ENCODE peak calls at places on chromosomes 5 and 9, in eight cellular contexts. One of them, this sample, is unnamed.

GRCh38 chr5:33713087-33713486 is 178.7 kb downstream of the ADAMTS12 start:
- DNase-seq in transverse colon: no peak
- DNase-seq in sigmoid colon: no peak
- DNase-seq in H1: no peak
- DNase-seq in stomach: no peak
- DNase-seq in breast epithelium: no peak
- DNase-seq in endothelial cell of umbilical vein: no peak
- DNase-seq in vagina: no peak
- DNase-seq in this sample: no peak

GRCh38 chr9:5872496-5872895 is 18.2 kb upstream of the MLANA start:
- DNase-seq in vagina: no peak
- DNase-seq in stomach: no peak
- DNase-seq in endothelial cell of umbilical vein: no peak
- DNase-seq in sigmoid colon: no peak
- DNase-seq in H1: no peak
- DNase-seq in breast epithelium: no peak
- DNase-seq in transverse colon: no peak
- DNase-seq in this sample: no peak

GRCh38 chr9:98860871-98861293 is 53.4 kb downstream of the GALNT12 start:
- DNase-seq in stomach: peak
- DNase-seq in endothelial cell of umbilical vein: peak
- DNase-seq in H1: no peak
- DNase-seq in sigmoid colon: peak
- DNase-seq in breast epithelium: no peak
- DNase-seq in transverse colon: peak
- DNase-seq in vagina: no peak
- DNase-seq in this sample: no peak

GRCh38 chr5:11963227-11963626 is 59.0 kb upstream of the CTNND2 start:
- DNase-seq in vagina: no peak
- DNase-seq in stomach: no peak
- DNase-seq in H1: no peak
- DNase-seq in breast epithelium: no peak
- DNase-seq in endothelial cell of umbilical vein: no peak
- DNase-seq in sigmoid colon: no peak
- DNase-seq in transverse colon: no peak
- DNase-seq in this sample: no peak

GRCh38 chr9:138049779-138050471 is 172.3 kb downstream of the CACNA1B start:
- DNase-seq in transverse colon: no peak
- DNase-seq in stomach: peak
- DNase-seq in endothelial cell of umbilical vein: no peak
- DNase-seq in vagina: no peak
- DNase-seq in H1: peak
- DNase-seq in sigmoid colon: peak
- DNase-seq in breast epithelium: no peak
- DNase-seq in this sample: no peak

GRCh38 chr5:145787001-145787400 is 48.1 kb downstream of the PRELID2 start:
- DNase-seq in endothelial cell of umbilical vein: no peak
- DNase-seq in breast epithelium: no peak
- DNase-seq in transverse colon: no peak
- DNase-seq in sigmoid colon: no peak
- DNase-seq in vagina: no peak
- DNase-seq in stomach: no peak
- DNase-seq in H1: no peak
- DNase-seq in this sample: no peak

GRCh38 chr5:108788142-108788541 is 40.4 kb downstream of the FER start:
- DNase-seq in H1: no peak
- DNase-seq in breast epithelium: no peak
- DNase-seq in endothelial cell of umbilical vein: no peak
- DNase-seq in transverse colon: peak
- DNase-seq in vagina: no peak
- DNase-seq in stomach: peak
- DNase-seq in sigmoid colon: peak
- DNase-seq in this sample: peak

GRCh38 chr9:131669234-131670172 is 70.4 kb downstream of the RAPGEF1 start:
- DNase-seq in H1: no peak
- DNase-seq in transverse colon: no peak
- DNase-seq in stomach: no peak
- DNase-seq in breast epithelium: no peak
- DNase-seq in vagina: no peak
- DNase-seq in sigmoid colon: no peak
- DNase-seq in endothelial cell of umbilical vein: no peak
- DNase-seq in this sample: no peak

GRCh38 chr5:180133971-180134508 is 62.5 kb upstream of the RNF130 start:
- DNase-seq in sigmoid colon: no peak
- DNase-seq in stomach: peak
- DNase-seq in breast epithelium: peak
- DNase-seq in vagina: peak
- DNase-seq in H1: peak
- DNase-seq in transverse colon: no peak
- DNase-seq in endothelial cell of umbilical vein: no peak
- DNase-seq in this sample: no peak

GRCh38 chr5:84433461-84433860 is 48.8 kb upstream of the EDIL3 start:
- DNase-seq in breast epithelium: no peak
- DNase-seq in transverse colon: no peak
- DNase-seq in sigmoid colon: no peak
- DNase-seq in endothelial cell of umbilical vein: peak
- DNase-seq in H1: no peak
- DNase-seq in stomach: no peak
- DNase-seq in vagina: no peak
- DNase-seq in this sample: no peak

GRCh38 chr5:90598300-90598699 is 39.7 kb downstream of the ADGRV1 start:
- DNase-seq in endothelial cell of umbilical vein: no peak
- DNase-seq in transverse colon: no peak
- DNase-seq in breast epithelium: no peak
- DNase-seq in vagina: no peak
- DNase-seq in H1: no peak
- DNase-seq in stomach: no peak
- DNase-seq in sigmoid colon: no peak
- DNase-seq in this sample: no peak

GRCh38 chr5:106454651-106455415 is 1215.9 kb downstream of the EFNA5 start:
- DNase-seq in sigmoid colon: no peak
- DNase-seq in vagina: no peak
- DNase-seq in endothelial cell of umbilical vein: peak
- DNase-seq in breast epithelium: no peak
- DNase-seq in transverse colon: no peak
- DNase-seq in stomach: no peak
- DNase-seq in H1: peak
- DNase-seq in this sample: no peak

GRCh38 chr5:80959768-80960442 is at the start of gene RASGRF2:
- DNase-seq in sigmoid colon: peak
- DNase-seq in transverse colon: peak
- DNase-seq in stomach: peak
- DNase-seq in vagina: no peak
- DNase-seq in H1: peak
- DNase-seq in breast epithelium: no peak
- DNase-seq in endothelial cell of umbilical vein: peak
- DNase-seq in this sample: peak

GRCh38 chr9:107520186-107520585 is 30.6 kb upstream of the KLF4 start:
- DNase-seq in stomach: no peak
- DNase-seq in breast epithelium: no peak
- DNase-seq in endothelial cell of umbilical vein: no peak
- DNase-seq in H1: no peak
- DNase-seq in vagina: no peak
- DNase-seq in sigmoid colon: no peak
- DNase-seq in transverse colon: no peak
- DNase-seq in this sample: no peak

GRCh38 chr5:176740702-176741565 is 69.4 kb upstream of the UNC5A start:
- DNase-seq in stomach: peak
- DNase-seq in sigmoid colon: peak
- DNase-seq in vagina: peak
- DNase-seq in transverse colon: no peak
- DNase-seq in endothelial cell of umbilical vein: no peak
- DNase-seq in breast epithelium: peak
- DNase-seq in H1: peak
- DNase-seq in this sample: no peak

GRCh38 chr9:121369595-121370265 is at the start of gene STOM:
- DNase-seq in stomach: peak
- DNase-seq in breast epithelium: peak
- DNase-seq in H1: no peak
- DNase-seq in endothelial cell of umbilical vein: peak
- DNase-seq in sigmoid colon: peak
- DNase-seq in transverse colon: peak
- DNase-seq in vagina: peak
- DNase-seq in this sample: peak

GRCh38 chr5:22938373-22938772 is 85.2 kb upstream of the CDH12 start:
- DNase-seq in endothelial cell of umbilical vein: no peak
- DNase-seq in stomach: no peak
- DNase-seq in sigmoid colon: no peak
- DNase-seq in vagina: no peak
- DNase-seq in transverse colon: no peak
- DNase-seq in breast epithelium: no peak
- DNase-seq in H1: no peak
- DNase-seq in this sample: no peak

GRCh38 chr5:58517192-58517591 is 26.0 kb downstream of the GAPT start:
- DNase-seq in H1: no peak
- DNase-seq in transverse colon: no peak
- DNase-seq in sigmoid colon: no peak
- DNase-seq in breast epithelium: no peak
- DNase-seq in stomach: no peak
- DNase-seq in endothelial cell of umbilical vein: no peak
- DNase-seq in vagina: no peak
- DNase-seq in this sample: no peak

GRCh38 chr5:52998552-52999313 is 9.6 kb downstream of the ITGA2 start:
- DNase-seq in stomach: no peak
- DNase-seq in H1: no peak
- DNase-seq in breast epithelium: no peak
- DNase-seq in vagina: no peak
- DNase-seq in transverse colon: no peak
- DNase-seq in sigmoid colon: no peak
- DNase-seq in endothelial cell of umbilical vein: no peak
- DNase-seq in this sample: no peak

GRCh38 chr9:70477907-70478480 is 63.5 kb upstream of the KLF9 start:
- DNase-seq in endothelial cell of umbilical vein: no peak
- DNase-seq in breast epithelium: no peak
- DNase-seq in sigmoid colon: peak
- DNase-seq in stomach: peak
- DNase-seq in vagina: no peak
- DNase-seq in H1: no peak
- DNase-seq in transverse colon: no peak
- DNase-seq in this sample: peak

GRCh38 chr9:94656190-94656589 is 16.9 kb upstream of the FBP1 start:
- DNase-seq in stomach: no peak
- DNase-seq in vagina: no peak
- DNase-seq in transverse colon: peak
- DNase-seq in endothelial cell of umbilical vein: no peak
- DNase-seq in breast epithelium: no peak
- DNase-seq in H1: no peak
- DNase-seq in sigmoid colon: no peak
- DNase-seq in this sample: no peak

DNA sequence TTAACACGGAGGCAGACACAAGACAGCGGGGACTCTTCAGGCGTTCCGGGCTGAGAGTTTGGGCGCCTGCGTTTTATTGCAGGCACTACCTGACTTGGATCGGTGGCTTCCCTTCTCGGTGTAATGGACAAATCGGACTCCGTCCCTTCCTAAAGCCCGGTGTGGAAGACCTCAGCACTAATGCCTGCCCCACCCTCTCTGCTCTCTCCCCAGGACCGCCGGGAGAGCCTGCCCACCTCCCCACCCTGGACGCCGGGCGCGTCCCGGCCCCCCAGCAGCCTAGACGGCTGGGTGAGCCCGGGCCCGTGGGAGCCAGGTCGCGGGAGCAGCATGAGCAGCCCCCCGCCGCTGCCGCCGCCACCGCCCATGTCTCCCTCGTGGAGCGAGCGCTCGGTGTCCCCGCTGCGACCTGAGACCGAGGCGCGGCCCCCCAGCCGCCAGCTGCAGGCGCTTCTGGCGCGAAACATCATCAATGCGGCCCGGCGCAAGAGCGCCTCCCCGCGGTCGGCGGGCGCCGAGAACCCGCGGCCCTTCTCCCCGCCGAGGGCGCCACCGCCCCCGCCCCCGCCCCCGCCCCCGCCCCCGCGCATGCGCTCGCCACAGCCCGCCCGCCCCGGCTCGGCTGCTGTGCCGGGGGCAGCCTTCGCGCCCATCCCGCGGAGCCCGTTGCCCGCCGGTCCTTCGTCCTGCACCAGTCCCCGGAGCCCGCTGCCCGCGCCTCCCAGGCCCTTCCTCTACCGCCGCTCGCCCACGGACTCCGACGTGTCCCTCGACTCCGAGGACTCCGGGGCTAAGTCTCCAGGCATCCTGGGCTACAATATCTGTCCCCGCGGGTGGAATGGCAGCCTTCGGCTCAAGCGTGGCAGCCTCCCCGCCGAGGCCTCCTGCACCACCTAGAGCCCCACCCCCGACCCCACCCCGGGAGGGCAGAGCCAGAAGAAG is 4.6 kb upstream of the MYOZ3 start:
- DNase-seq in sigmoid colon: peak
- DNase-seq in transverse colon: peak
- DNase-seq in breast epithelium: peak
- DNase-seq in H1: peak
- DNase-seq in endothelial cell of umbilical vein: peak
- DNase-seq in stomach: peak
- DNase-seq in vagina: no peak
- DNase-seq in this sample: peak
- TF ChIP-seq POLR2A in sigmoid colon: no peak
- TF ChIP-seq POLR2A in transverse colon: no peak
- TF ChIP-seq POLR2A in breast epithelium: no peak
- TF ChIP-seq POLR2A in H1: no peak
- TF ChIP-seq POLR2A in endothelial cell of umbilical vein: peak
- TF ChIP-seq POLR2A in stomach: no peak
- TF ChIP-seq POLR2A in vagina: no peak
- TF ChIP-seq POLR2A in this sample: no peak

GRCh38 chr9:36738318-36738975 is 165.8 kb downstream of the MELK start:
- DNase-seq in H1: no peak
- DNase-seq in sigmoid colon: no peak
- DNase-seq in transverse colon: no peak
- DNase-seq in breast epithelium: no peak
- DNase-seq in endothelial cell of umbilical vein: no peak
- DNase-seq in vagina: no peak
- DNase-seq in stomach: no peak
- DNase-seq in this sample: no peak
- H3K27ac ChIP-seq in H1: no peak
- H3K27ac ChIP-seq in sigmoid colon: no peak
- H3K27ac ChIP-seq in transverse colon: no peak
- H3K27ac ChIP-seq in breast epithelium: no peak
- H3K27ac ChIP-seq in endothelial cell of umbilical vein: no peak
- H3K27ac ChIP-seq in vagina: no peak
- H3K27ac ChIP-seq in stomach: no peak
- H3K27ac ChIP-seq in this sample: no peak

DNA sequence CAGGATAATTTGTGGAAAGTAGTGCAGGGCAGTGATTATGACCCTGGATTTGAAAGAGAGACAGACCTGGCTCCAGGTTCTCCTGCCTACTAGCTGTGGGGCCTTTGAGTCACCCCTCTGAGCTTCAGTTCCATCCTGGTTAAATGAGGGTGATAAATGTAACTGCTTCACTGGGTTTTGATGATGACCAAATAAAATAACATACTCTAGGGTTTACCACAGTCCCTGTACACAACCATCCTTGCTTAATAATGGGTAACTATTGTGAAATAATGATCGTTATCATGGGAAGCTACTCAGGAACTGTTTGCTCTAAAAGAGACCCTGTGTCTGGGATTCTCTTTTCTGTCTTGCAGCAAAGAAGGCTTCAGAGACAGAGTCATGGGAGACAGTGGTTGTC is 23.7 kb downstream of the AKNA start:
- DNase-seq in transverse colon: no peak
- DNase-seq in breast epithelium: no peak
- DNase-seq in endothelial cell of umbilical vein: no peak
- DNase-seq in sigmoid colon: no peak
- DNase-seq in vagina: no peak
- DNase-seq in stomach: no peak
- DNase-seq in H1: no peak
- DNase-seq in this sample: no peak
- TF ChIP-seq POLR2AphosphoS5 in transverse colon: no peak
- TF ChIP-seq POLR2AphosphoS5 in breast epithelium: no peak
- TF ChIP-seq POLR2AphosphoS5 in endothelial cell of umbilical vein: no peak
- TF ChIP-seq POLR2AphosphoS5 in sigmoid colon: no peak
- TF ChIP-seq POLR2AphosphoS5 in vagina: no peak
- TF ChIP-seq POLR2AphosphoS5 in stomach: peak
- TF ChIP-seq POLR2AphosphoS5 in H1: no peak
- TF ChIP-seq POLR2AphosphoS5 in this sample: no peak

GRCh38 chr5:172180936-172181335 is 7.1 kb downstream of the STK10 start:
- DNase-seq in H1: no peak
- DNase-seq in transverse colon: no peak
- DNase-seq in stomach: no peak
- DNase-seq in sigmoid colon: no peak
- DNase-seq in vagina: no peak
- DNase-seq in breast epithelium: no peak
- DNase-seq in endothelial cell of umbilical vein: no peak
- DNase-seq in this sample: no peak
- TF ChIP-seq POLR2A in H1: no peak
- TF ChIP-seq POLR2A in transverse colon: no peak
- TF ChIP-seq POLR2A in stomach: no peak
- TF ChIP-seq POLR2A in sigmoid colon: no peak
- TF ChIP-seq POLR2A in vagina: no peak
- TF ChIP-seq POLR2A in breast epithelium: no peak
- TF ChIP-seq POLR2A in endothelial cell of umbilical vein: no peak
- TF ChIP-seq POLR2A in this sample: no peak